ENCODE peak calls at places on chromosomes 12 and 14, in four cellular contexts. D is NCI-H2081, N is LoVo, T is M059J. J is an unnamed sample.

GRCh38 chr12:100987552-100988277 is 193.1 kb downstream of the ANO4 start:
- DNase-seq in D (peak), T (peak), N (no peak), J (peak)

GRCh38 chr12:34209259-34209835 is 187.1 kb downstream of the ALG10 start:
- DNase-seq in N (no peak), D (no peak), T (no peak), J (no peak)

GRCh38 chr14:56247495-56248087 is 129.4 kb downstream of the PELI2 start:
- DNase-seq in N (no peak), T (peak), D (peak), J (no peak)

GRCh38 chr14:61750708-61751474 is 11.3 kb upstream of the SNAPC1 start:
- DNase-seq in D (peak), T (no peak), N (peak), J (no peak)

GRCh38 chr14:80624581-80624980 is 317.0 kb downstream of the CEP128 start:
- DNase-seq in D (no peak), T (no peak), N (no peak), J (no peak)

GRCh38 chr14:56224179-56224578 is 106.0 kb downstream of the PELI2 start:
- DNase-seq in D (no peak), N (no peak), T (no peak), J (peak)

GRCh38 chr12:102797513-102797912 is 119.5 kb downstream of the PAH start:
- DNase-seq in N (no peak), T (no peak), D (no peak), J (no peak)

GRCh38 chr14:60968099-60968498 is 12.8 kb downstream of the TRMT5 start:
- DNase-seq in D (no peak), T (peak), N (no peak), J (no peak)

GRCh38 chr12:62426095-62426488 is 40.5 kb upstream of the MON2 start:
- DNase-seq in T (peak), D (no peak), N (no peak), J (no peak)

GRCh38 chr14:36519431-36520321 is at the start of gene NKX2-1:
- DNase-seq in D (peak), N (peak), T (peak), J (peak)

GRCh38 chr14:65279958-65280357 is 132.6 kb upstream of the FUT8 start:
- DNase-seq in D (no peak), N (no peak), T (no peak), J (no peak)

GRCh38 chr14:101851716-101852395 is 90.3 kb downstream of the PPP2R5C start:
- DNase-seq in T (no peak), D (no peak), N (no peak), J (no peak)

J was measured in Caki2.